ENCODE peak calls at places on chromosome 22, in nine cellular contexts. One of them, this sample, is unnamed.

GRCh38 chr22:29268511-29269229 is 602 bp downstream of the EWSR1 start:
- DNase-seq in LoVo: peak
- DNase-seq in pons: peak
- DNase-seq in NCI-H510A treated with DMSO at 0.1 percent for 48 hours: no peak
- DNase-seq in spleen: no peak
- DNase-seq in mucosa of gallbladder: peak
- DNase-seq in stimulated activated CD4-positive, alpha-beta T cell treated with anti-CD3 and anti-CD28 coated beads, Interleukin-2, amount 100 ng/mL, for 48 hours: peak
- DNase-seq in ELR: peak
- DNase-seq in HTR-8/SVneo: no peak
- DNase-seq in this sample: peak

GRCh38 chr22:28222976-28223375 is 303.9 kb upstream of the PITPNB start:
- DNase-seq in NCI-H510A treated with DMSO at 0.1 percent for 48 hours: no peak
- DNase-seq in stimulated activated CD4-positive, alpha-beta T cell treated with anti-CD3 and anti-CD28 coated beads, Interleukin-2, amount 100 ng/mL, for 48 hours: no peak
- DNase-seq in HTR-8/SVneo: no peak
- DNase-seq in mucosa of gallbladder: no peak
- DNase-seq in pons: no peak
- DNase-seq in spleen: no peak
- DNase-seq in LoVo: no peak
- DNase-seq in ELR: peak
- DNase-seq in this sample: no peak

GRCh38 chr22:46547883-46548244 is 10.4 kb upstream of the CELSR1 start:
- DNase-seq in HTR-8/SVneo: no peak
- DNase-seq in stimulated activated CD4-positive, alpha-beta T cell treated with anti-CD3 and anti-CD28 coated beads, Interleukin-2, amount 100 ng/mL, for 48 hours: no peak
- DNase-seq in NCI-H510A treated with DMSO at 0.1 percent for 48 hours: no peak
- DNase-seq in spleen: peak
- DNase-seq in pons: peak
- DNase-seq in mucosa of gallbladder: peak
- DNase-seq in ELR: peak
- DNase-seq in LoVo: no peak
- DNase-seq in this sample: no peak

GRCh38 chr22:31945478-31945815 is 1.1 kb downstream of the YWHAH start:
- DNase-seq in LoVo: peak
- DNase-seq in ELR: no peak
- DNase-seq in HTR-8/SVneo: no peak
- DNase-seq in spleen: no peak
- DNase-seq in NCI-H510A treated with DMSO at 0.1 percent for 48 hours: no peak
- DNase-seq in mucosa of gallbladder: no peak
- DNase-seq in pons: no peak
- DNase-seq in stimulated activated CD4-positive, alpha-beta T cell treated with anti-CD3 and anti-CD28 coated beads, Interleukin-2, amount 100 ng/mL, for 48 hours: no peak
- DNase-seq in this sample: no peak

GRCh38 chr22:30424471-30425326 is 869 bp upstream of the MTFP1 start:
- DNase-seq in NCI-H510A treated with DMSO at 0.1 percent for 48 hours: peak
- DNase-seq in HTR-8/SVneo: no peak
- DNase-seq in stimulated activated CD4-positive, alpha-beta T cell treated with anti-CD3 and anti-CD28 coated beads, Interleukin-2, amount 100 ng/mL, for 48 hours: no peak
- DNase-seq in ELR: peak
- DNase-seq in pons: peak
- DNase-seq in mucosa of gallbladder: no peak
- DNase-seq in spleen: no peak
- DNase-seq in LoVo: peak
- DNase-seq in this sample: no peak

GRCh38 chr22:26516503-26516902 is 4.2 kb upstream of the TFIP11 start:
- DNase-seq in stimulated activated CD4-positive, alpha-beta T cell treated with anti-CD3 and anti-CD28 coated beads, Interleukin-2, amount 100 ng/mL, for 48 hours: no peak
- DNase-seq in spleen: no peak
- DNase-seq in HTR-8/SVneo: no peak
- DNase-seq in mucosa of gallbladder: no peak
- DNase-seq in ELR: no peak
- DNase-seq in pons: no peak
- DNase-seq in LoVo: no peak
- DNase-seq in NCI-H510A treated with DMSO at 0.1 percent for 48 hours: no peak
- DNase-seq in this sample: no peak

GRCh38 chr22:49825944-49826602 is 1.6 kb downstream of the BRD1 start:
- DNase-seq in mucosa of gallbladder: peak
- DNase-seq in LoVo: no peak
- DNase-seq in HTR-8/SVneo: no peak
- DNase-seq in ELR: peak
- DNase-seq in pons: no peak
- DNase-seq in NCI-H510A treated with DMSO at 0.1 percent for 48 hours: no peak
- DNase-seq in stimulated activated CD4-positive, alpha-beta T cell treated with anti-CD3 and anti-CD28 coated beads, Interleukin-2, amount 100 ng/mL, for 48 hours: peak
- DNase-seq in spleen: peak
- DNase-seq in this sample: no peak

GRCh38 chr22:48892571-48893287 is 934.9 kb downstream of the BRD1 start:
- DNase-seq in NCI-H510A treated with DMSO at 0.1 percent for 48 hours: no peak
- DNase-seq in HTR-8/SVneo: no peak
- DNase-seq in spleen: no peak
- DNase-seq in LoVo: no peak
- DNase-seq in stimulated activated CD4-positive, alpha-beta T cell treated with anti-CD3 and anti-CD28 coated beads, Interleukin-2, amount 100 ng/mL, for 48 hours: no peak
- DNase-seq in pons: peak
- DNase-seq in ELR: no peak
- DNase-seq in mucosa of gallbladder: no peak
- DNase-seq in this sample: peak

GRCh38 chr22:24730864-24731263 is 43.7 kb downstream of the PIWIL3 start:
- DNase-seq in LoVo: no peak
- DNase-seq in mucosa of gallbladder: no peak
- DNase-seq in spleen: no peak
- DNase-seq in NCI-H510A treated with DMSO at 0.1 percent for 48 hours: no peak
- DNase-seq in HTR-8/SVneo: no peak
- DNase-seq in stimulated activated CD4-positive, alpha-beta T cell treated with anti-CD3 and anti-CD28 coated beads, Interleukin-2, amount 100 ng/mL, for 48 hours: no peak
- DNase-seq in pons: no peak
- DNase-seq in ELR: no peak
- DNase-seq in this sample: no peak

GRCh38 chr22:36234211-36234610 is 5.1 kb downstream of the APOL2 start:
- DNase-seq in NCI-H510A treated with DMSO at 0.1 percent for 48 hours: no peak
- DNase-seq in stimulated activated CD4-positive, alpha-beta T cell treated with anti-CD3 and anti-CD28 coated beads, Interleukin-2, amount 100 ng/mL, for 48 hours: no peak
- DNase-seq in spleen: no peak
- DNase-seq in mucosa of gallbladder: no peak
- DNase-seq in HTR-8/SVneo: no peak
- DNase-seq in ELR: no peak
- DNase-seq in pons: no peak
- DNase-seq in LoVo: no peak
- DNase-seq in this sample: no peak

GRCh38 chr22:23772315-23773246 is at the start of gene MMP11:
- DNase-seq in ELR: peak
- DNase-seq in pons: no peak
- DNase-seq in LoVo: peak
- DNase-seq in stimulated activated CD4-positive, alpha-beta T cell treated with anti-CD3 and anti-CD28 coated beads, Interleukin-2, amount 100 ng/mL, for 48 hours: peak
- DNase-seq in HTR-8/SVneo: no peak
- DNase-seq in NCI-H510A treated with DMSO at 0.1 percent for 48 hours: peak
- DNase-seq in mucosa of gallbladder: peak
- DNase-seq in spleen: peak
- DNase-seq in this sample: peak

GRCh38 chr22:49962751-49963646 is 2.4 kb downstream of the PIM3 start:
- DNase-seq in NCI-H510A treated with DMSO at 0.1 percent for 48 hours: no peak
- DNase-seq in stimulated activated CD4-positive, alpha-beta T cell treated with anti-CD3 and anti-CD28 coated beads, Interleukin-2, amount 100 ng/mL, for 48 hours: no peak
- DNase-seq in spleen: peak
- DNase-seq in ELR: no peak
- DNase-seq in HTR-8/SVneo: no peak
- DNase-seq in mucosa of gallbladder: peak
- DNase-seq in pons: no peak
- DNase-seq in LoVo: no peak
- DNase-seq in this sample: peak

GRCh38 chr22:37121887-37122591 is 12.5 kb upstream of the TMPRSS6 start:
- DNase-seq in mucosa of gallbladder: peak
- DNase-seq in HTR-8/SVneo: peak
- DNase-seq in LoVo: no peak
- DNase-seq in ELR: peak
- DNase-seq in pons: no peak
- DNase-seq in spleen: peak
- DNase-seq in stimulated activated CD4-positive, alpha-beta T cell treated with anti-CD3 and anti-CD28 coated beads, Interleukin-2, amount 100 ng/mL, for 48 hours: peak
- DNase-seq in NCI-H510A treated with DMSO at 0.1 percent for 48 hours: no peak
- DNase-seq in this sample: peak

GRCh38 chr22:43777204-43777671 is 34.9 kb downstream of the EFCAB6 start:
- DNase-seq in LoVo: no peak
- DNase-seq in mucosa of gallbladder: no peak
- DNase-seq in NCI-H510A treated with DMSO at 0.1 percent for 48 hours: peak
- DNase-seq in spleen: no peak
- DNase-seq in HTR-8/SVneo: peak
- DNase-seq in pons: no peak
- DNase-seq in ELR: peak
- DNase-seq in stimulated activated CD4-positive, alpha-beta T cell treated with anti-CD3 and anti-CD28 coated beads, Interleukin-2, amount 100 ng/mL, for 48 hours: no peak
- DNase-seq in this sample: no peak

GRCh38 chr22:23183107-23183698 is 2.9 kb downstream of the BCR start:
- DNase-seq in NCI-H510A treated with DMSO at 0.1 percent for 48 hours: peak
- DNase-seq in spleen: no peak
- DNase-seq in HTR-8/SVneo: no peak
- DNase-seq in mucosa of gallbladder: no peak
- DNase-seq in ELR: peak
- DNase-seq in stimulated activated CD4-positive, alpha-beta T cell treated with anti-CD3 and anti-CD28 coated beads, Interleukin-2, amount 100 ng/mL, for 48 hours: no peak
- DNase-seq in pons: peak
- DNase-seq in LoVo: no peak
- DNase-seq in this sample: peak

GRCh38 chr22:41781508-41781906 is 19.0 kb upstream of the CCDC134 start:
- DNase-seq in ELR: no peak
- DNase-seq in stimulated activated CD4-positive, alpha-beta T cell treated with anti-CD3 and anti-CD28 coated beads, Interleukin-2, amount 100 ng/mL, for 48 hours: no peak
- DNase-seq in pons: no peak
- DNase-seq in LoVo: no peak
- DNase-seq in HTR-8/SVneo: no peak
- DNase-seq in mucosa of gallbladder: no peak
- DNase-seq in spleen: no peak
- DNase-seq in NCI-H510A treated with DMSO at 0.1 percent for 48 hours: no peak
- DNase-seq in this sample: no peak

GRCh38 chr22:50189184-50189848 is 3.6 kb downstream of the TRABD start:
- DNase-seq in HTR-8/SVneo: no peak
- DNase-seq in stimulated activated CD4-positive, alpha-beta T cell treated with anti-CD3 and anti-CD28 coated beads, Interleukin-2, amount 100 ng/mL, for 48 hours: no peak
- DNase-seq in pons: no peak
- DNase-seq in ELR: no peak
- DNase-seq in NCI-H510A treated with DMSO at 0.1 percent for 48 hours: no peak
- DNase-seq in LoVo: no peak
- DNase-seq in mucosa of gallbladder: no peak
- DNase-seq in spleen: peak
- DNase-seq in this sample: no peak

GRCh38 chr22:19287076-19287724 is 4.3 kb downstream of the CLTCL1 start:
- DNase-seq in ELR: peak
- DNase-seq in mucosa of gallbladder: no peak
- DNase-seq in HTR-8/SVneo: no peak
- DNase-seq in pons: no peak
- DNase-seq in LoVo: peak
- DNase-seq in stimulated activated CD4-positive, alpha-beta T cell treated with anti-CD3 and anti-CD28 coated beads, Interleukin-2, amount 100 ng/mL, for 48 hours: no peak
- DNase-seq in spleen: no peak
- DNase-seq in NCI-H510A treated with DMSO at 0.1 percent for 48 hours: peak
- DNase-seq in this sample: no peak

GRCh38 chr22:30309981-30310672 is 16.6 kb downstream of the TBC1D10A start:
- DNase-seq in mucosa of gallbladder: peak
- DNase-seq in spleen: no peak
- DNase-seq in HTR-8/SVneo: no peak
- DNase-seq in LoVo: no peak
- DNase-seq in pons: no peak
- DNase-seq in NCI-H510A treated with DMSO at 0.1 percent for 48 hours: peak
- DNase-seq in stimulated activated CD4-positive, alpha-beta T cell treated with anti-CD3 and anti-CD28 coated beads, Interleukin-2, amount 100 ng/mL, for 48 hours: no peak
- DNase-seq in ELR: no peak
- DNase-seq in this sample: no peak

GRCh38 chr22:38957046-38957770 is at the start of gene APOBEC3A:
- DNase-seq in ELR: no peak
- DNase-seq in HTR-8/SVneo: no peak
- DNase-seq in LoVo: peak
- DNase-seq in pons: no peak
- DNase-seq in stimulated activated CD4-positive, alpha-beta T cell treated with anti-CD3 and anti-CD28 coated beads, Interleukin-2, amount 100 ng/mL, for 48 hours: no peak
- DNase-seq in NCI-H510A treated with DMSO at 0.1 percent for 48 hours: no peak
- DNase-seq in spleen: peak
- DNase-seq in mucosa of gallbladder: peak
- DNase-seq in this sample: no peak

GRCh38 chr22:17237031-17237668 is 17.9 kb upstream of the ADA2 start:
- DNase-seq in ELR: no peak
- DNase-seq in HTR-8/SVneo: peak
- DNase-seq in pons: peak
- DNase-seq in stimulated activated CD4-positive, alpha-beta T cell treated with anti-CD3 and anti-CD28 coated beads, Interleukin-2, amount 100 ng/mL, for 48 hours: no peak
- DNase-seq in mucosa of gallbladder: no peak
- DNase-seq in LoVo: no peak
- DNase-seq in spleen: no peak
- DNase-seq in NCI-H510A treated with DMSO at 0.1 percent for 48 hours: no peak
- DNase-seq in this sample: no peak

GRCh38 chr22:49197500-49197899 is 630.2 kb downstream of the BRD1 start:
- DNase-seq in stimulated activated CD4-positive, alpha-beta T cell treated with anti-CD3 and anti-CD28 coated beads, Interleukin-2, amount 100 ng/mL, for 48 hours: no peak
- DNase-seq in spleen: peak
- DNase-seq in pons: peak
- DNase-seq in HTR-8/SVneo: no peak
- DNase-seq in ELR: no peak
- DNase-seq in NCI-H510A treated with DMSO at 0.1 percent for 48 hours: peak
- DNase-seq in LoVo: no peak
- DNase-seq in mucosa of gallbladder: no peak
- DNase-seq in this sample: peak

GRCh38 chr22:44668190-44668885 is 33.7 kb upstream of the PRR5 start:
- DNase-seq in NCI-H510A treated with DMSO at 0.1 percent for 48 hours: no peak
- DNase-seq in ELR: no peak
- DNase-seq in HTR-8/SVneo: no peak
- DNase-seq in stimulated activated CD4-positive, alpha-beta T cell treated with anti-CD3 and anti-CD28 coated beads, Interleukin-2, amount 100 ng/mL, for 48 hours: no peak
- DNase-seq in LoVo: no peak
- DNase-seq in pons: no peak
- DNase-seq in spleen: peak
- DNase-seq in mucosa of gallbladder: no peak
- DNase-seq in this sample: no peak

GRCh38 chr22:50703726-50704509 is 31.3 kb downstream of the SHANK3 start:
- DNase-seq in pons: no peak
- DNase-seq in stimulated activated CD4-positive, alpha-beta T cell treated with anti-CD3 and anti-CD28 coated beads, Interleukin-2, amount 100 ng/mL, for 48 hours: no peak
- DNase-seq in ELR: no peak
- DNase-seq in NCI-H510A treated with DMSO at 0.1 percent for 48 hours: no peak
- DNase-seq in HTR-8/SVneo: no peak
- DNase-seq in LoVo: no peak
- DNase-seq in mucosa of gallbladder: no peak
- DNase-seq in spleen: peak
- DNase-seq in this sample: peak

GRCh38 chr22:36727110-36727509 is 23.6 kb upstream of the CACNG2 start:
- DNase-seq in stimulated activated CD4-positive, alpha-beta T cell treated with anti-CD3 and anti-CD28 coated beads, Interleukin-2, amount 100 ng/mL, for 48 hours: no peak
- DNase-seq in pons: no peak
- DNase-seq in spleen: no peak
- DNase-seq in mucosa of gallbladder: no peak
- DNase-seq in ELR: no peak
- DNase-seq in LoVo: no peak
- DNase-seq in HTR-8/SVneo: no peak
- DNase-seq in NCI-H510A treated with DMSO at 0.1 percent for 48 hours: no peak
- DNase-seq in this sample: peak

GRCh38 chr22:35611891-35612576 is 5.1 kb downstream of the MB start:
- DNase-seq in stimulated activated CD4-positive, alpha-beta T cell treated with anti-CD3 and anti-CD28 coated beads, Interleukin-2, amount 100 ng/mL, for 48 hours: no peak
- DNase-seq in LoVo: no peak
- DNase-seq in ELR: no peak
- DNase-seq in pons: no peak
- DNase-seq in spleen: no peak
- DNase-seq in NCI-H510A treated with DMSO at 0.1 percent for 48 hours: no peak
- DNase-seq in mucosa of gallbladder: no peak
- DNase-seq in HTR-8/SVneo: no peak
- DNase-seq in this sample: no peak

GRCh38 chr22:34414467-34415440 is 494.5 kb upstream of the LARGE1 start:
- DNase-seq in ELR: peak
- DNase-seq in HTR-8/SVneo: no peak
- DNase-seq in NCI-H510A treated with DMSO at 0.1 percent for 48 hours: peak
- DNase-seq in stimulated activated CD4-positive, alpha-beta T cell treated with anti-CD3 and anti-CD28 coated beads, Interleukin-2, amount 100 ng/mL, for 48 hours: peak
- DNase-seq in LoVo: peak
- DNase-seq in mucosa of gallbladder: peak
- DNase-seq in pons: peak
- DNase-seq in spleen: no peak
- DNase-seq in this sample: no peak

GRCh38 chr22:33958741-33959140 is 38.5 kb upstream of the LARGE1 start:
- DNase-seq in mucosa of gallbladder: no peak
- DNase-seq in NCI-H510A treated with DMSO at 0.1 percent for 48 hours: no peak
- DNase-seq in HTR-8/SVneo: no peak
- DNase-seq in ELR: no peak
- DNase-seq in spleen: no peak
- DNase-seq in pons: no peak
- DNase-seq in stimulated activated CD4-positive, alpha-beta T cell treated with anti-CD3 and anti-CD28 coated beads, Interleukin-2, amount 100 ng/mL, for 48 hours: no peak
- DNase-seq in LoVo: no peak
- DNase-seq in this sample: no peak

GRCh38 chr22:23129149-23129548 is 12.6 kb downstream of the RSPH14 start:
- DNase-seq in LoVo: no peak
- DNase-seq in spleen: no peak
- DNase-seq in ELR: no peak
- DNase-seq in pons: no peak
- DNase-seq in HTR-8/SVneo: no peak
- DNase-seq in NCI-H510A treated with DMSO at 0.1 percent for 48 hours: no peak
- DNase-seq in stimulated activated CD4-positive, alpha-beta T cell treated with anti-CD3 and anti-CD28 coated beads, Interleukin-2, amount 100 ng/mL, for 48 hours: no peak
- DNase-seq in mucosa of gallbladder: no peak
- DNase-seq in this sample: no peak